ENCODE peak calls at places on chromosomes 13 and 19, in five cellular contexts. I is tibial artery, M is upper lobe of right lung, P is transverse colon, Z is heart left ventricle. C is an unnamed sample.

GRCh38 chr13:113846639-113847318 is 17.1 kb downstream of the GAS6 start:
- DNase-seq in I (no peak), M (peak; percentile 58), P (no peak), Z (no peak), C (no peak)

GRCh38 chr19:39934584-39935233 is at the start of gene FCGBP:
- DNase-seq in I (no peak), M (no peak), P (peak; percentile 87), Z (no peak), C (no peak)

GRCh38 chr19:30719189-30719990 is 347.2 kb downstream of the ZNF536 start:
- DNase-seq in I (no peak), M (peak; percentile 75), P (peak; percentile 60), Z (peak; percentile 82), C (no peak)

GRCh38 chr13:111323549-111323948 is 3.1 kb downstream of the TEX29 start:
- DNase-seq in I (peak; percentile 13), M (no peak), P (no peak), Z (no peak), C (no peak)

GRCh38 chr19:58356236-58356970 is 3.1 kb upstream of the A1BG start:
- DNase-seq in I (no peak), M (no peak), P (no peak), Z (no peak), C (no peak)

GRCh38 chr19:48672994-48673393 is at the start of gene NTN5:
- DNase-seq in I (no peak), M (no peak), P (no peak), Z (no peak), C (no peak)

GRCh38 chr19:42268704-42269517 is at the start of gene CIC:
- DNase-seq in I (peak; percentile 100), M (peak; percentile 100), P (peak; percentile 100), Z (peak; percentile 100), C (peak; percentile 100)

GRCh38 chr19:49581007-49581508 is at the start of gene PRRG2:
- DNase-seq in I (no peak), M (peak; percentile 78), P (peak; percentile 70), Z (no peak), C (no peak)

GRCh38 chr13:100100115-100100879 is 11.4 kb downstream of the PCCA start:
- DNase-seq in I (no peak), M (no peak), P (no peak), Z (no peak), C (peak; percentile 82)

GRCh38 chr19:49339364-49340068 is 4.3 kb downstream of the CD37 start:
- DNase-seq in I (peak; percentile 91), M (peak; percentile 92), P (peak; percentile 84), Z (peak; percentile 94), C (peak; percentile 71)

GRCh38 chr13:37429976-37430375 is 168.6 kb downstream of the POSTN start:
- DNase-seq in I (no peak), M (no peak), P (no peak), Z (no peak), C (no peak)

GRCh38 chr19:18239303-18239702 is 13.1 kb upstream of the PDE4C start:
- DNase-seq in I (no peak), M (no peak), P (no peak), Z (no peak), C (no peak)

GRCh38 chr19:49118565-49119410 is at the start of gene C19orf73:
- DNase-seq in I (peak; percentile 91), M (peak; percentile 97), P (peak; percentile 97), Z (peak; percentile 97), C (peak; percentile 54)

GRCh38 chr13:94400874-94401273 is 78.6 kb downstream of the DCT start:
- DNase-seq in I (no peak), M (no peak), P (no peak), Z (no peak), C (no peak)

GRCh38 chr13:62003452-62003851 is 587.8 kb upstream of the PCDH20 start:
- DNase-seq in I (no peak), M (no peak), P (no peak), Z (no peak), C (no peak)

GRCh38 chr19:48373567-48373966 is 9.4 kb downstream of the SYNGR4 start:
- DNase-seq in I (no peak), M (no peak), P (no peak), Z (no peak), C (no peak)

DNA sequence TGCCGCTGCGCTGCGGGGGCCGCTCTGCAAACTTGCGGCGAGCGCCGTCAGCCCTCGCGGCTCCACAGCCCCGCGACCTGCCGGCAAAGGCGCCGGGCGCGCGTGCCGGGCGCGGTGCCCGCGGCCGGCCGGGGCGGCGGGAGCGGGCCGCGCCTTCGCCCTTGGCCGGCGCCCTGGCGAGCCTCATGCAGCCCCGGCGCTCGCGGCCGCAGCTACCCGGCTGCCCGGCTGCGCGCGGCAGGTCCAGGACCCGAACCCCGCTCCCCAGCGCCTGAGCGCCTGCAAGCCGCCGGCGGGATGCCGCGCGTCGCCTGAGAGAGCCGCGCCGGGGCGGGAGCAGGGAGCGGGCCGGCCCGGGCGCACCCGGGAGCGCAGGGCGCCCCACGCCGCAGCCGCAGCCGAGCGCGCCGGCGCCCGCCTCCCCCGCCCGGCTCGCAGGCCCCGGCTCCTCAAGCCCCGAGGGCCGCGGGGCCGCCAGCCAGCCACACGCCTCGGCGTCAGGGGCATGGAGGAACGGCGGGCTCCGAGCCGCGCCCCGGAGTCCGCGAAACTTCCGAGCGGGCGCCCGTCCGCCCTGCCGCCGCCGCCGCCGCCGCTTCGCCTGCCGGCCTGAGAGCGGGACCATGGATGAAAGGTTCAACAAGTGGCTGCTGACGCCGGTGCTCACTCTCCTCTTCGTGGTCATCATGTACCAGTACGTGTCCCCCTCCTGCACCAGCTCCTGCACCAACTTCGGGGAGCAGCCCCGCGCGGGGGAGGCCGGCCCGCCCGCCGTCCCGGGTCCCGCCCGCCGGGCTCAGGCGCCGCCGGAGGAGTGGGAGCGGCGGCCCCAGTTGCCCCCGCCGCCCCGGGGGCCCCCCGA is 564 bp downstream of the HS6ST3 start:
- DNase-seq in I (no peak), M (no peak), P (no peak), Z (no peak), C (no peak)
- H3K27me3 ChIP-seq in I (peaks cover 11% of the 10 kb centered on the region), M (peaks cover 78% of the 10 kb centered on the region), P (peaks cover 85% of the 10 kb centered on the region), Z (peaks cover 82% of the 10 kb centered on the region), C (peaks cover 32% of the 10 kb centered on the region)

DNA sequence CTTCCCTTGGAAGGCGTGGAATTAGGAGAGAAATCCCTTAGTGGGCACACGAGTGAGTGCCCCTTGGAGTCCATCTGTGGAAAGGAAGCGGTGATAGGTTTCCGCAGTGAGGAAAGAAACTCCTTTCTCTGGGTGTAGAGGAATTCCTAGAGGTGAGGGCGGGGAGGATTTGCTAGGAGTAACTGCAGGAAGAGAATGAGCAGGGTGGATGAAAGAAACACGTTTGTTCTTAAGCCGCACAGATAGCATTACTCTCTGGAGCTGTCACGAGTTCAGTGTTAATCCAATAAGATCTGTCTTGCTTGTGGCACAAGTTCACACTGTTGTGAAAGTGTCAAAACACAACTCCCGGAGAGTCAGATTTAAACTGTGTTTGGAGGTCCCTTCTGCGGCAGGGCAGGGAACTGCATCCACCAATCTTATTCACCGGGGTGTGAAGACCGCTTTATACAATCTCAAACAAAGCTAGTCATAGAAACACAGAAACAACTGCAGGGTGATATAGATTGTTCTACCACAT is 1.2 kb downstream of the KL start:
- DNase-seq in I (peak; percentile 61), M (no peak), P (peak; percentile 44), Z (peak; percentile 57), C (peak; percentile 43)
- H3K27me3 ChIP-seq in I (no peaks in the 10 kb centered on the region), M (peaks cover 26% of the 10 kb centered on the region), P (peaks cover 30% of the 10 kb centered on the region), Z (no peaks in the 10 kb centered on the region), C (peaks cover 17% of the 10 kb centered on the region)

GRCh38 chr19:1474765-1475351 is 4.2 kb downstream of the C19orf25 start:
- DNase-seq in I (no peak), M (no peak), P (no peak), Z (peak; percentile 16), C (no peak)

GRCh38 chr19:1473056-1473400 is 6.0 kb downstream of the C19orf25 start:
- DNase-seq in I (no peak), M (no peak), P (no peak), Z (no peak), C (no peak)

GRCh38 chr19:1472227-1473055 is 6.6 kb downstream of the C19orf25 start:
- DNase-seq in I (no peak), M (no peak), P (no peak), Z (no peak), C (no peak)

GRCh38 chr19:1474011-1474764 is 4.8 kb downstream of the C19orf25 start:
- DNase-seq in I (no peak), M (no peak), P (no peak), Z (peak; percentile 68), C (no peak)

GRCh38 chr19:1473424-1473851 is 5.6 kb downstream of the C19orf25 start:
- DNase-seq in I (no peak), M (no peak), P (no peak), Z (no peak), C (no peak)
- H3K27me3 ChIP-seq in I (peaks cover 88% of the 10 kb centered on the region), M (peaks cover 49% of the 10 kb centered on the region), P (peaks cover 57% of the 10 kb centered on the region), Z (peaks cover 16% of the 10 kb centered on the region), C (peaks cover 47% of the 10 kb centered on the region)

DNA sequence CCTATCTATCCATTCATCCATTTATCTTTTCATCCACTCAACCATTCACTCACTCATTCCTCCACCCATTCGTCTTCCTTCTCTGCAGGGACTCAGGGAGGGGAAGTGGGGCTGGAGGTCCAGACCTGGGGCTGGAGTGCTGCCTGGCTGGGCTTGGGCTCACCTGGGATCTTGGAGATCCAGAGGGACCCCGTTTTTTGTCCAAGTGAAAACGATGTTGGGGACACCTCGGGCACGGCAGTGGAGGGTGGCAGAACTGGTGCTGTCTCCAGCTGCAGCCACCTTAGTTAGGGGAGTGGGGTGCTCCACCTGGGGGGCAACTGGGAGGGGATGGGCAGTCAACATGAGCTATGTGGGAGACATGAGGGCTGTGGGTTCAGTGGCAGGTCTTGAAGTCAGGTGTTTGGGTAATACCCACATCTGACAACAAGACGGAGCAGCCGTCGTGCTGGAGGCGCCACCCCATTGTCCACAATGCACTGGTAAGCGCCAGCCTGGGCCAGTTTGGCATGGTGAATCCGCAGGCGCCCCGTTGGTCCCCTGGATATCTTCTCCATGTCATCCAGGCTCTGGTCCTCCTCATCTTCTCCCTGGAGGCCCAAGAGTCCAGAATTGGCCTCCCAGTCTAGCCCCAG is 10.2 kb downstream of the NPHS1 start:
- DNase-seq in I (no peak), M (no peak), P (no peak), Z (no peak), C (no peak)
- H3K27me3 ChIP-seq in I (peaks cover 50% of the 10 kb centered on the region), M (peaks cover 44% of the 10 kb centered on the region), P (peaks cover 48% of the 10 kb centered on the region), Z (peaks cover 54% of the 10 kb centered on the region), C (peaks cover 37% of the 10 kb centered on the region)

DNA sequence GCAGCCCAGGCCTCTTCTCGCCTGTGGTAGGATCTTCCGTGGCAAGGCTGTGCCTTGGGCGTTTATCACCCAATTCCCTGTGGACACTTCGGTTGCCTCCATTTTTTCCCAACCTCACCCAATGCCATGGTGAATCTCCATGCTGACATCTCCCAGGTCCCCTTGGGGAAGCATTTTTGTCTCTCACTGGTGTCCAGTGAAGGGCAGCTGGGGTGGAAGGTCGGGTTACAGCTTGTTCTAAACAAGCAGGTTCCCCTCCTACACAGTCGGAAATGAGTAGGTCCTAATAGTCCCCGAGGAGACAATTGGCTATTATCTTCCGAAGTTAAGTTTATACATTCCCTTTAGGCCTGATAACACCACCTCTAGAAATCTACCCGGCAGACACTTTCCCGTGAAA is 34.1 kb downstream of the PTPRS start:
- DNase-seq in I (no peak), M (no peak), P (no peak), Z (no peak), C (no peak)
- H3K27me3 ChIP-seq in I (no peaks in the 10 kb centered on the region), M (no peaks in the 10 kb centered on the region), P (no peaks in the 10 kb centered on the region), Z (no peaks in the 10 kb centered on the region), C (peaks cover 6% of the 10 kb centered on the region)

GRCh38 chr13:44048326-44048725 is 168.6 kb downstream of the LACC1 start:
- DNase-seq in I (no peak), M (no peak), P (no peak), Z (no peak), C (no peak)
- H3K27me3 ChIP-seq in I (no peaks in the 10 kb centered on the region), M (no peaks in the 10 kb centered on the region), P (no peaks in the 10 kb centered on the region), Z (no peaks in the 10 kb centered on the region), C (no peaks in the 10 kb centered on the region)

GRCh38 chr19:54312011-54312410 is 955 bp downstream of the LILRA5 start:
- DNase-seq in I (no peak), M (no peak), P (no peak), Z (no peak), C (no peak)
- H3K27me3 ChIP-seq in I (peaks cover 19% of the 10 kb centered on the region), M (peaks cover 8% of the 10 kb centered on the region), P (peaks cover 4% of the 10 kb centered on the region), Z (peaks cover 14% of the 10 kb centered on the region), C (no peaks in the 10 kb centered on the region)

C was measured in kidney epithelial cell.